ENCODE peak calls at places on chromosomes 3 and 15, in eight cellular contexts. T is effector memory CD4-positive, alpha-beta T cell; B is pancreas; N is upper lobe of right lung; V is tibial artery; R is A673; S is SJSA1; X is cardiac muscle cell. Y is an unnamed sample. For H3K9me3 and H3K4me1, the result is how much of the 10 kb centered on the place peaks cover.

GRCh38 chr15:78353093-78353492 is 12.9 kb downstream of the CRABP1 start:
- DNase-seq in V (peak), X (no peak), B (no peak), T (no peak), R (peak), S (no peak), N (no peak), Y (peak)

GRCh38 chr3:135539854-135540253 is 425.7 kb upstream of the PPP2R3A start:
- DNase-seq in V (no peak), S (no peak), T (no peak), X (no peak), R (no peak), N (no peak), B (no peak), Y (no peak)

GRCh38 chr15:66760968-66761722 is 59.1 kb downstream of the SMAD6 start:
- DNase-seq in V (peak), S (peak), X (no peak), N (peak), R (no peak), T (no peak), B (no peak), Y (no peak)

GRCh38 chr15:60917469-60918130 is 311.5 kb downstream of the RORA start:
- DNase-seq in B (peak), X (no peak), S (no peak), R (peak), V (peak), N (no peak), T (no peak), Y (no peak)

GRCh38 chr15:43520138-43520537 is 2.7 kb downstream of the MAP1A start:
- DNase-seq in S (no peak), T (no peak), R (no peak), X (no peak), V (no peak), B (no peak), N (peak), Y (no peak)

GRCh38 chr3:100777271-100777670 is 68.0 kb downstream of the TFG start:
- DNase-seq in T (no peak), S (no peak), X (no peak), V (no peak), N (no peak), B (no peak), R (no peak), Y (no peak)

GRCh38 chr3:98730338-98730737 is 32.8 kb upstream of the ST3GAL6 start:
- DNase-seq in B (no peak), S (no peak), R (no peak), N (no peak), T (no peak), V (no peak), X (no peak), Y (no peak)

GRCh38 chr15:34682673-34683072 is 72.1 kb downstream of the GJD2 start:
- DNase-seq in S (no peak), T (no peak), N (no peak), B (no peak), R (no peak), V (no peak), X (no peak), Y (no peak)

GRCh38 chr3:177935008-177935407 is 601.2 kb upstream of the KCNMB2 start:
- DNase-seq in V (no peak), B (no peak), T (no peak), R (no peak), S (no peak), N (no peak), X (peak), Y (peak)

GRCh38 chr3:17307889-17308288 is 423.1 kb downstream of the PLCL2 start:
- DNase-seq in R (no peak), T (no peak), V (no peak), B (no peak), S (no peak), N (no peak), X (no peak), Y (peak)

GRCh38 chr3:81743096-81744025 is 18.1 kb downstream of the GBE1 start:
- DNase-seq in X (no peak), T (no peak), R (peak), V (no peak), B (peak), N (no peak), S (peak), Y (peak)

GRCh38 chr15:62324382-62324781 is 159.3 kb upstream of the C2CD4B start:
- DNase-seq in V (no peak), S (no peak), B (no peak), X (no peak), R (no peak), T (no peak), N (no peak), Y (no peak)

GRCh38 chr3:53194218-53195065 is 33.4 kb downstream of the PRKCD start:
- DNase-seq in B (peak), N (no peak), S (no peak), V (peak), R (peak), X (peak), T (no peak), Y (no peak)

GRCh38 chr15:81274932-81275341 is 49.0 kb downstream of the STARD5 start:
- DNase-seq in S (peak), X (peak), B (peak), R (peak), V (peak), T (peak), N (peak), Y (peak)

GRCh38 chr15:94004697-94005096 is 226.7 kb upstream of the MCTP2 start:
- DNase-seq in R (no peak), B (no peak), X (no peak), S (no peak), N (no peak), T (no peak), V (no peak), Y (no peak)

DNA sequence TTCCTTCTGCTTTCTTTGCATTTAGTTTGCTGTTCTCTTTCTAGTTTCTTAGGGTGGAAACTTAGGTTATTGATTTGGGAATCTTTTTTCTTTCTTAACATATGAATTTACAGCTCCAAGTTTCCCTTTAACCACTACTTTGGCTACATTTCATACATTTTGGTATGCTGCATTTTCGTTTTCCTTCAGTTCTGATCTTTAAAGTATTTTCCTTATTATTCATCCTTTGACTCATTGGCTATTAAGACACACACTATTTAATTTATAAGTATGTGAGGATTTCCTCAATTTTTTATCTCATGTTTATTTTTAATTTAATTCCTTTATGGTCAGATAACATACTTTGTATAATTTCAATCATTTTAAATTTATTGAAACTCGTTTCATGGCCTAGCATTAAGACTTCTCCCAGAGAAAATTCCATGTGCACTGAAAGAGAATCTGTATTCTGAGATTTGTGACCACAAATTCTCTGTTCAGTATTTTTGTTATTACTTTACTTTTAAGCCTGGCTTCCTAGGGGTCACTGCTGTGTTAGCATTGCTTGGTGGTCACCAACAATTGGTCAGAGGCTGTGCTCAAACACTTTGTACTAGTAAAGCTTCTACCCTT is 87.7 kb downstream of the CFAP20DC start:
- DNase-seq in S (no peak), B (no peak), N (no peak), R (no peak), V (no peak), T (no peak), X (no peak), Y (no peak)
- H3K9me3 ChIP-seq in S (under half), B (under half), N (under half), R (under half), V (under half), T (under half), X (under half), Y (under half)

GRCh38 chr15:99993262-99993661 is 260.0 kb upstream of the LYSMD4 start:
- DNase-seq in B (no peak), T (no peak), S (no peak), N (peak), R (no peak), V (peak), X (no peak), Y (no peak)
- H3K4me1 ChIP-seq in B (under half), T (under half), S (under half), N (under half), R (under half), V (under half), X (under half), Y (under half)

GRCh38 chr15:90883971-90884718 is at the start of gene FES:
- DNase-seq in N (peak), S (no peak), T (no peak), R (no peak), B (peak), V (peak), X (peak), Y (no peak)
- H3K4me3 ChIP-seq in N (peak), S (no peak), T (no peak), R (no peak), B (peak), V (peak), X (no peak), Y (no peak)

DNA sequence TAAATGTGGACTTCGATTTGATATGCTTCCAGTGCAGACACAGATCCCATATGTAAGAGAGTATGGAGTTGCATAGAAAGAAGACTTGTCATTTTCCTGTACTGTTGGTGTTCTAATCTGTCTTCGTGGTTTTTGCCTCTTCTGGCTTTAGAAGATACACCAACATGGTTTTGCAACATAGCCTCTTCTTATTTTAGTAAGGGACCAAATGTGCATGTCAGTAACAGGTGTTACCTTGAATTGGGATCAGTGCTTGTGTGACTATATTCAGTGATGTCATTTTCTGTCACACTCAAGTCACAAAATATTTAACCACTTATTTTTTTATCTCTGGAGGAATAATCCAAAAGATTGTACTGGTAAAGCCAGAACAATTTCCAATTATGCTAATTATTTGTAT is 140.4 kb downstream of the SNRPN start:
- DNase-seq in V (no peak), S (no peak), R (no peak), T (no peak), B (no peak), X (no peak), N (no peak), Y (no peak)
- H3K9me3 ChIP-seq in V (half or more), S (under half), R (under half), T (under half), B (under half), X (under half), N (half or more), Y (under half)

DNA sequence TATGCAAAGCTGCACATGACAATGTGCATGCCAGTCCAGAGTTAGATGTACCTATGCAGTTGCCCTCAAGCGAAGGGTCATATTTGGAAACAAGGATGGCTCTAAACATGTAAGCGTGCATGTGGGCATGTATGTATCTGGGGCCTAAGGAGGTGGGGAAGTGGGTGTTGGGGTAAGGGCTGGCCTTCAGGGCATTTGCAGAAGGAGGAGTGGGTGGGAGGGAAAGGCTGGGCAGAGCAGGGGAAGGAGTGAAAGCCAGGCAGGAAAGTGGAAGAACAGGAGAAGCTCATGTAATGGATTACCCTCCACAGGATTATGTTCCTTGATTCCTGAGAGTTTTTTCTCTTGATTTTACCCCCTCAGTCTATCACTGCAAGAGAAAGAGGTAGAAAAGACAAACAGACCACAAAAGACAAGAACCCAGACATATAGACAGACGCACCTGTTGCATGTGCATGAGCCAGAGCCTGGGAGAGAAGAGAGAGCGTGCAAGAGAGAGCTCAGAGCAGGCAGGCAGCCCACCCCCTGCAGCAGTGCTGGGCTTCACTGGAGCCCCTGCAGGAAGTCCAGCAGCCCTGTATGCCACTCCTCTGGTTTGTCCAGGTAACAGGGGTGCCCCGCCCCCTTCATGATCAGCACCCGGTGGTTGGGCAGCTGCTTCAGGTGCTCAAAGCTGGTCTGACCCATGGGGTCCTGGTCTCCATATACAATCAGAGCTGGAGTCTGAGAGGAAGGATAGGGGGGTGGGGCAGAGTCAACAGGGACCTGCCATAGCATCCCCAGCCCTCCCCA is 1.8 kb upstream of the PCBP4 start:
- DNase-seq in R (no peak), X (no peak), N (no peak), B (no peak), T (no peak), S (no peak), V (no peak), Y (no peak)
- H3K4me1 ChIP-seq in R (under half), X (under half), N (under half), B (under half), T (under half), S (under half), V (under half), Y (under half)

DNA sequence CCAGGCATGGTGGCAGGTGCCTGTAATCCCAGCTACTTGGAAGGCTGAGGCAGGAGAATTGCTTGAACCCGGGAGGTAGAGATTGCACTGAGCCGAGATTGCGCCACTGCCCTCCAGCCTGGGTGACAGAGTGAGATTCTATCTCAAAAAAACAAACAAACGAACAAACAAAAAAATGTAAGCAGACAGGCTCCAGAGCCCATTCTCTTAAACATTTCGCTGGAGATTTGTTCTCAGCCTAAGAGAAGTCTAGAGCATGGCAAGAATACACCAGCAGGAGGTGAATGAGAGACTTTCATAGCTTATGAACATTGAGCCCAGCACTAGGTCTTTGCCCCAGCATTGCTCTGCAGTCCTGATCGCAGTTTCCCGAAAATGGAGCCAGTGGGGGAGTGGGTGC is 329.4 kb upstream of the TLE3 start:
- DNase-seq in S (peak), B (no peak), R (no peak), X (no peak), N (no peak), T (no peak), V (no peak), Y (no peak)
- H3K4me3 ChIP-seq in S (no peak), B (no peak), R (no peak), X (no peak), N (no peak), T (no peak), V (no peak), Y (no peak)

GRCh38 chr3:44722103-44722401 is 7.4 kb upstream of the ZNF501 start:
- DNase-seq in X (no peak), V (no peak), N (no peak), R (no peak), T (no peak), B (no peak), S (no peak), Y (no peak)

GRCh38 chr3:44721231-44722102 is 8.0 kb upstream of the ZNF501 start:
- DNase-seq in X (no peak), R (no peak), B (no peak), V (no peak), T (no peak), S (no peak), N (no peak), Y (no peak)
- H3K9me3 ChIP-seq in X (under half), R (under half), B (under half), V (half or more), T (half or more), S (under half), N (half or more), Y (under half)

Y was measured in BE2C.